ENCODE peak calls at places on chromosomes 7 and 10, in six cellular contexts. F is neuronal stem cell, W is mesenchymal stem cell, U is H9, M is IMR-90, I is H1. R is an unnamed sample. For H3K4me1, the result is how much of the 10 kb centered on the place peaks cover.

GRCh38 chr10:77494789-77495541 is 142.6 kb downstream of the KCNMA1 start:
- DNase-seq in U (no peak), W (no peak), M (no peak), F (no peak), I (no peak), R (no peak)

GRCh38 chr7:149680316-149681025 is 92.9 kb downstream of the ZNF467 start:
- DNase-seq in W (no peak), I (no peak), F (no peak), U (no peak), M (peak), R (peak)

GRCh38 chr7:152459724-152460251 is 24.0 kb upstream of the KMT2C start:
- DNase-seq in M (peak), U (no peak), F (no peak), W (peak), I (no peak), R (peak)

GRCh38 chr7:104972510-104972909 is 41.5 kb upstream of the KMT2E start:
- DNase-seq in F (no peak), W (peak), M (peak), I (no peak), U (no peak), R (peak)

GRCh38 chr7:36047254-36047653 is 105.8 kb upstream of the EEPD1 start:
- DNase-seq in U (no peak), M (no peak), W (peak), F (no peak), I (no peak), R (no peak)

GRCh38 chr7:1940863-1941262 is 270.8 kb downstream of the ELFN1 start:
- DNase-seq in F (no peak), I (no peak), W (no peak), U (no peak), M (no peak), R (no peak)

GRCh38 chr10:34598972-34599371 is 216.1 kb downstream of the PARD3 start:
- DNase-seq in M (peak), W (peak), U (no peak), F (no peak), I (no peak), R (no peak)

GRCh38 chr10:106980711-106981460 is 183.6 kb downstream of the SORCS1 start:
- DNase-seq in M (no peak), U (no peak), F (no peak), I (no peak), W (no peak), R (no peak)

GRCh38 chr7:356087-356486 is 66.1 kb downstream of the FOXL3 start:
- DNase-seq in W (no peak), F (no peak), I (no peak), U (no peak), M (no peak), R (no peak)

GRCh38 chr7:44447874-44448425 is 42.5 kb downstream of the NUDCD3 start:
- DNase-seq in F (no peak), I (no peak), W (no peak), U (no peak), M (no peak), R (no peak)

GRCh38 chr7:14765731-14766130 is 136.8 kb downstream of the DGKB start:
- DNase-seq in F (no peak), W (no peak), U (no peak), I (no peak), M (no peak), R (no peak)

GRCh38 chr10:116133641-116134040 is 139.4 kb downstream of the GFRA1 start:
- DNase-seq in I (no peak), W (no peak), F (no peak), M (no peak), U (no peak), R (peak)

GRCh38 chr10:105148921-105149320 is 507.8 kb downstream of the SORCS3 start:
- DNase-seq in I (no peak), M (no peak), F (no peak), W (no peak), U (no peak), R (no peak)

GRCh38 chr7:29177963-29178612 is 16.5 kb upstream of the CHN2 start:
- DNase-seq in F (no peak), M (no peak), W (peak), I (no peak), U (no peak), R (peak)

GRCh38 chr7:151844080-151844827 is 32.7 kb downstream of the PRKAG2 start:
- DNase-seq in U (no peak), F (no peak), M (peak), W (no peak), I (no peak), R (peak)

GRCh38 chr7:80699030-80699638 is 60.7 kb downstream of the CD36 start:
- DNase-seq in M (peak), I (no peak), W (peak), U (no peak), F (peak), R (no peak)

GRCh38 chr7:156015237-156016020 is 203.2 kb upstream of the SHH start:
- DNase-seq in F (no peak), I (no peak), W (no peak), U (peak), M (no peak), R (no peak)

GRCh38 chr10:46516660-46517416 is 39.6 kb downstream of the GPRIN2 start:
- DNase-seq in I (no peak), W (peak), M (peak), U (peak), F (no peak), R (no peak)

GRCh38 chr7:50296799-50297198 is 7.7 kb upstream of the IKZF1 start:
- DNase-seq in F (no peak), M (no peak), U (no peak), I (no peak), W (no peak), R (no peak)

GRCh38 chr7:151410405-151411390 is 860 bp upstream of the WDR86 start:
- DNase-seq in M (no peak), F (peak), W (no peak), U (peak), I (no peak), R (no peak)

GRCh38 chr7:74311305-74311744 is 22.1 kb downstream of the CLIP2 start:
- DNase-seq in U (no peak), F (no peak), I (no peak), M (peak), W (peak), R (peak)

GRCh38 chr7:116582806-116583444 is 58.1 kb downstream of the CAV1 start:
- DNase-seq in U (no peak), W (peak), M (peak), F (no peak), I (no peak), R (peak)
- H3K4me2 ChIP-seq in U (no peak), W (no peak), M (peak), F (no peak), I (no peak), R (no peak)

GRCh38 chr10:103188853-103189252 is 4.2 kb downstream of the NT5C2 start:
- DNase-seq in U (no peak), M (peak), F (no peak), I (no peak), W (no peak), R (no peak)
- H3K4me1 ChIP-seq in U (under half), M (under half), F (under half), I (under half), W (under half), R (under half)

GRCh38 chr10:20254078-20254477 is 437.8 kb downstream of the PLXDC2 start:
- DNase-seq in M (peak), U (no peak), W (no peak), I (no peak), F (no peak), R (peak)
- H3K14ac ChIP-seq in M (no peak), U (no peak), W (no peak), I (no peak), F (no peak), R (no peak)

DNA sequence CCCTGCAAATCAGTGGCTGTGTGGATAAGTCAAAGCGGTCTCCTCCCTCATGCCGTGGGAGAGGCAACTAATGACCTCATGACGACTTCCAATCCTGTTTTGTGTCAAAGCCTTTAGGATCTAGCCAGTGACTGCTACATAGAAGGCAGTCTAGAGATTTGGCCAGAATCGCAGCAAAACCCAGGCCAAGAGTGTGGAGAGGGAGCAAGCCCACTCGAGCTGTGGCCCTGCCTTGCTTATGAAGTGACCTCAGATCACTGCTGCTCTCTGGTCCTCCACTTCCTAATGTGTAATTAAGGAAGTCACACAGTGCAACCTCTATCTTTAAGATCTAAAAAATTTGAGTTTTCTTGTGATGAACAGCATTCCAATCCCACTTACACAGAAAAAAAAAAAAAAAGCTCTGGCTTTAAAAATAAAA is 296.7 kb upstream of the KLF6 start:
- DNase-seq in F (no peak), W (peak), I (no peak), U (no peak), M (no peak), R (no peak)
- H3K4me2 ChIP-seq in F (no peak), W (no peak), I (no peak), U (no peak), M (no peak), R (no peak)

GRCh38 chr10:12068467-12069269 is at the start of gene DHTKD1:
- DNase-seq in M (peak), F (peak), U (peak), W (peak), I (peak), R (peak)

GRCh38 chr10:12063483-12063818 is 5.3 kb upstream of the DHTKD1 start:
- DNase-seq in M (no peak), U (no peak), F (no peak), W (no peak), I (no peak), R (no peak)

GRCh38 chr10:12062754-12063482 is 5.8 kb upstream of the DHTKD1 start:
- DNase-seq in M (no peak), W (no peak), F (no peak), U (no peak), I (no peak), R (no peak)

GRCh38 chr10:12067336-12067735 is 1.4 kb upstream of the DHTKD1 start:
- DNase-seq in F (no peak), M (peak), I (no peak), U (no peak), W (peak), R (no peak)
- H3K4me1 ChIP-seq in F (under half), M (under half), I (under half), U (under half), W (under half), R (under half)

GRCh38 chr7:121555558-121555957 is 159.4 kb upstream of the FAM3C start:
- DNase-seq in U (no peak), F (no peak), I (no peak), W (no peak), M (no peak), R (no peak)

GRCh38 chr7:121561717-121562116 is 165.6 kb upstream of the FAM3C start:
- DNase-seq in M (no peak), U (no peak), I (no peak), F (no peak), W (no peak), R (no peak)

GRCh38 chr7:121562274-121562673 is 166.2 kb upstream of the FAM3C start:
- DNase-seq in M (peak), W (no peak), I (no peak), U (no peak), F (no peak), R (peak)

GRCh38 chr7:121558288-121558687 is 162.2 kb upstream of the FAM3C start:
- DNase-seq in F (peak), U (no peak), I (no peak), M (no peak), W (no peak), R (no peak)

DNA sequence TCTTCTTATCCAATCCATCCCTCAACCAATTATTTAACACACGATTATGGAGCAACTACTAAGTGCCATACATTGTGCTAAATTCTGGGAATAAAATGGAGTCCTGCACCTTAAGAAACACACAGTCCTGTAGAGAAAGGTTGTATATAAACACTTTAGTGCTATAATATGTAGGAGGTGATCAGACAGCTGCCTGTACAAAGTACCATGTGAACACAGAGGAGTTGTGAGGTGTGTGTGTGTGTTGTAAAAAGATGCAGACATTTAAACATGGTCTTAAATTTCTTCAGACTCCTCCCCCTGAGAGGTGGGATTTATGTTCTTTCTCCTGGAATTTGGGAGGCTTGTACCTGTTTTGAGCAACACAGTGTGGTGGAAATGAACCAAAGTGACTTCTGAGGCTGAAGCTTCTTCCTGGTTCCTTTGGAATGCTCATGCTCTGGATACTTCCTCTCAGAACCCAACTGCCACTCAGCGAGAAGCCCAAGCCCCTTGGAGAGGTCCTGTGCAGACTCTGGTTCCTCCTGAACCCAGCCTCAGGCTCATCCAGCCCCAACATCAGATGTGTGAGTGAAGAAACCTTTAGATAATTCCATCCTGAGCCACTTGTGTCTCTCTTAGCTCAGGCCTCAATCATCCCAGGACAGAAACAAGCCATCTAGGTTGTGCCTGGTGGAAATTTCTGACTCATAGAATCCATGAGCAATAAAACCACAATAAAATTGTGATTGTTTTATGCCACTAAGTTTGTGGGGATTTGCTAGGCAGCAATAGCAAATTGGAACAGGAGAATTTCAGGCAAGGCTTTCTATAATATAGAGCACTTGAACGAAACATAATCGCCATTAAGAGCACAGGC is 161.2 kb upstream of the FAM3C start:
- DNase-seq in M (no peak), I (no peak), U (no peak), F (no peak), W (no peak), R (no peak)
- H3K14ac ChIP-seq in M (no peak), I (no peak), U (no peak), F (no peak), W (no peak), R (no peak)

GRCh38 chr7:56097700-56098099 is 4.9 kb upstream of the PHKG1 start:
- DNase-seq in W (peak), M (peak), I (no peak), U (no peak), F (no peak), R (no peak)

GRCh38 chr7:56087445-56087844 is 5.3 kb downstream of the PHKG1 start:
- DNase-seq in F (no peak), U (no peak), M (no peak), I (no peak), W (no peak), R (no peak)

GRCh38 chr7:56091591-56091990 is 1.2 kb downstream of the PHKG1 start:
- DNase-seq in M (no peak), F (no peak), I (no peak), W (no peak), U (no peak), R (no peak)

DNA sequence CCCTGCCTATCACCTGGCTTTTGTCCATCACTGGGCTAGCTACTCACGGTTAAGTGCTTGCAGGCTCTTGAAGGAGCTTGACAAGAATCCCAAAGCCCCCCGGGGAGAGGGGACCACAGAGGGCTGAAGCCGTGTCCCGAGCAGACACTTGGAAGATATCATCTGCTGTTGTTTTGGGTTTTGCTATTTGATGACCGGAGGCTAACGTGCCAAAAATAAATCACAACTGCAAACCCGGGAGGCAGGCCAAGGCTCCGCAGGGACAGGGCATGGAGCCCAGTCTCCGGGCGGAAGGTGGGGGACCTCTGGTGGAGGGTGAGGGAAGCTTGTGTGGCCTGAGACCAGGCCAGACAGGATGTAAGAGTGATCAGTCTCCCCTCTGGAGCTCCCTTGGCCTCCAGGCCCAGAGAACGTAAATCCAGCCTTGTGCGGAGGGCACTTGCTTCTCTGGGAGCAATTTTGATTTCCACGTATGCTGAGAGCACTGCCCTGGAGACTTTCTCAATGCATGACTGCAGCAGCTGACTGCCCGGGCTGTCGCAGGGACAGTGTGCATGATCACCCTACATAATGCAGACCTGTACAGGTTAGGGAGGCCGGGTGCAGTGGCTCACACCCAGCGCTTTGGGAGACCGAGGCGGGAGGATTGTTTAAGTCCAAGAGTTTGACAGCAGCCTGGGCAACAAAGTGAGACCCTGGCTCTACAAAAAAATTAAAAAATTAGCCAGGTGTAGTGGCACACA is at the start of gene PHKG1:
- DNase-seq in F (no peak), M (peak), W (peak), I (no peak), U (peak), R (no peak)
- H3K4me2 ChIP-seq in F (no peak), M (peak), W (no peak), I (no peak), U (no peak), R (no peak)

DNA sequence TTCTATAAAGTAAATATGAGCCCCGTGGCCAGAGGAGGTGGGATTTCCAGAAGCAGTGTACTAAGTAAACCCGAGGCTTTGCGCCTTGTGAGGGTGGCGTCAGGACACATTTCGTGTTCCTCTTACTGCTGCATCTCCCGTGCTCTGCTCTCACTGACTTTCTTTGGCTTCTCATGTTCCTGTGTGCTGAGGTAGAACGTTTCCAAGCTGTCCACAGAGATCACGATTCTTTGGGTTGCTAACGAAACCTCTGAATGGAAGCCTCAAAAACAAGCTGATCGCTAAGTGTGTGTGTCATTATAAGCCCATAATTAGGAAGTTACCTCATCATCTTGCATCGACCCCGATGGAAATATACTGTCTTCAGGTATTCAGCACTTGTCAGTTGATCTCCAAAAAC is 131.8 kb downstream of the CELF2 start:
- DNase-seq in U (no peak), F (no peak), W (no peak), I (no peak), M (no peak), R (no peak)
- H3K4me1 ChIP-seq in U (under half), F (under half), W (under half), I (under half), M (under half), R (under half)